ENCODE peak calls at places on chromosomes 16 and 17, in four cellular contexts. U is H1, H is K562, W is SK-N-SH. R is an unnamed sample.

GRCh38 chr17:38768417-38768816 is 15.9 kb downstream of the PSMB3 start:
- DNase-seq in U (no peak), H (no peak), W (no peak), R (no peak)

GRCh38 chr17:1143573-1143972 is 36.2 kb downstream of the ABR start:
- DNase-seq in H (no peak), W (peak), U (no peak), R (no peak)

GRCh38 chr17:75490173-75490743 is 25.1 kb downstream of the CASKIN2 start:
- DNase-seq in W (peak), H (no peak), U (no peak), R (no peak)

GRCh38 chr17:3940965-3941698 is 23.1 kb downstream of the ATP2A3 start:
- DNase-seq in W (no peak), H (no peak), U (no peak), R (no peak)

GRCh38 chr16:8751481-8752311 is 45.7 kb downstream of the TMEM186 start:
- DNase-seq in U (peak), H (no peak), W (no peak), R (no peak)

GRCh38 chr16:48524348-48525200 is 85.4 kb downstream of the N4BP1 start:
- DNase-seq in U (no peak), W (no peak), H (no peak), R (no peak)

GRCh38 chr17:75753514-75754377 is 11.2 kb downstream of the GALK1 start:
- DNase-seq in U (peak), H (peak), W (peak), R (peak)

GRCh38 chr17:67442787-67443624 is 65.9 kb downstream of the PITPNC1 start:
- DNase-seq in W (no peak), U (no peak), H (no peak), R (no peak)

GRCh38 chr16:56279132-56279531 is 87.8 kb downstream of the GNAO1 start:
- DNase-seq in U (no peak), H (no peak), W (no peak), R (no peak)

GRCh38 chr16:72285324-72285723 is 113.4 kb upstream of the PMFBP1 start:
- DNase-seq in W (no peak), U (peak), H (no peak), R (peak)

GRCh38 chr16:85164838-85165516 is 52.7 kb upstream of the CIBAR2 start:
- DNase-seq in H (no peak), W (no peak), U (no peak), R (no peak)

GRCh38 chr17:73269791-73270190 is 8.1 kb upstream of the CPSF4L start:
- DNase-seq in H (no peak), U (no peak), W (no peak), R (no peak)

GRCh38 chr16:68404736-68405345 is 43.5 kb downstream of the SMPD3 start:
- DNase-seq in U (no peak), W (no peak), H (no peak), R (no peak)

GRCh38 chr17:78462148-78462547 is 83.7 kb downstream of the PGS1 start:
- DNase-seq in H (no peak), W (no peak), U (no peak), R (no peak)

GRCh38 chr17:55285340-55286301 is 20.9 kb downstream of the HLF start:
- DNase-seq in H (no peak), U (no peak), W (no peak), R (no peak)

GRCh38 chr17:80347536-80347935 is 67.4 kb upstream of the ENDOV start:
- DNase-seq in U (no peak), W (no peak), H (no peak), R (no peak)

GRCh38 chr16:89334461-89334860 is 117.0 kb downstream of the ZNF778 start:
- DNase-seq in W (no peak), U (no peak), H (no peak), R (no peak)

GRCh38 chr16:89334988-89335802 is 117.7 kb downstream of the ZNF778 start:
- DNase-seq in U (no peak), W (no peak), H (no peak), R (no peak)

GRCh38 chr16:89337965-89338364 is 120.5 kb downstream of the ZNF778 start:
- DNase-seq in W (no peak), U (no peak), H (no peak), R (no peak)

GRCh38 chr16:89334050-89334449 is 116.5 kb downstream of the ZNF778 start:
- DNase-seq in W (no peak), H (no peak), U (no peak), R (no peak)

DNA sequence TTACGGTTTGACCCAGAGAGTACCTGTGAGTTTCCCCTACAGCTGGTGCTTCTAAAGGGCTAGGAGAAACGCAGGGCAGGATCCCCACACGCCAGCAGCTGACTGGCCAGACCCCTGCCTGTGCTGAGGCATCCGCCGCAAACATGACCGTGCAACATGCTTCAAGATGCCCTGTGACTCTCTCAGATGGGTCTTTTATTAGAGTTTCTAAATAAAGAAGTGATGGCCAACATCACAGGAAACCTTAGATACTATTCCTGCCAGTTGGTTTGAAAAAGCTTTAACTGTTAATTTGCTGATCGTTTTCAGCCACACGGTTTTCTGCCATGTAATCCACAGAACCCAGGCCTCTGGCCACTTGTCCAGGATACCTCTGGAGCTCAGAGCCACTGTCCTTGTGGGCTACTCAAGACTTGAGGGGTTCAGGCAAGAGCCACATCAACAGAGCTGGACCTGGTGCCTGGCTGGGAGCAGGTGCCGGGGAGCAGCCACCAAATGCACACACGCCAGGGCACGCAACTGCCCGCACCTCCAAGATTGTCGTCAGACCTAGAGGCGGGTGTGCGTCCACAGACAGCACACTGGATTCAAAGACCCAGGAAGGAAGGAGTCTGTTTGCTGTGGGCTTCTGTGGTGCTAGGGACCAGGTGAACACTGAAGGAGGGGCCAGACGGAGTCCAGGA is 118.4 kb downstream of the ZNF778 start:
- DNase-seq in H (no peak), W (no peak), U (no peak), R (no peak)
- TF ChIP-seq TEAD4 in H (no peak), W (no peak), U (no peak), R (no peak)

GRCh38 chr17:65628637-65629036 is 67.2 kb upstream of the AXIN2 start:
- DNase-seq in H (no peak), U (no peak), W (no peak), R (no peak)

GRCh38 chr17:65629234-65629690 is 67.8 kb upstream of the AXIN2 start:
- DNase-seq in W (no peak), H (no peak), U (no peak), R (peak)

GRCh38 chr17:65627108-65627507 is 65.7 kb upstream of the AXIN2 start:
- DNase-seq in W (no peak), U (no peak), H (no peak), R (no peak)

GRCh38 chr17:65630502-65630901 is 69.1 kb upstream of the AXIN2 start:
- DNase-seq in H (no peak), U (no peak), W (no peak), R (no peak)

DNA sequence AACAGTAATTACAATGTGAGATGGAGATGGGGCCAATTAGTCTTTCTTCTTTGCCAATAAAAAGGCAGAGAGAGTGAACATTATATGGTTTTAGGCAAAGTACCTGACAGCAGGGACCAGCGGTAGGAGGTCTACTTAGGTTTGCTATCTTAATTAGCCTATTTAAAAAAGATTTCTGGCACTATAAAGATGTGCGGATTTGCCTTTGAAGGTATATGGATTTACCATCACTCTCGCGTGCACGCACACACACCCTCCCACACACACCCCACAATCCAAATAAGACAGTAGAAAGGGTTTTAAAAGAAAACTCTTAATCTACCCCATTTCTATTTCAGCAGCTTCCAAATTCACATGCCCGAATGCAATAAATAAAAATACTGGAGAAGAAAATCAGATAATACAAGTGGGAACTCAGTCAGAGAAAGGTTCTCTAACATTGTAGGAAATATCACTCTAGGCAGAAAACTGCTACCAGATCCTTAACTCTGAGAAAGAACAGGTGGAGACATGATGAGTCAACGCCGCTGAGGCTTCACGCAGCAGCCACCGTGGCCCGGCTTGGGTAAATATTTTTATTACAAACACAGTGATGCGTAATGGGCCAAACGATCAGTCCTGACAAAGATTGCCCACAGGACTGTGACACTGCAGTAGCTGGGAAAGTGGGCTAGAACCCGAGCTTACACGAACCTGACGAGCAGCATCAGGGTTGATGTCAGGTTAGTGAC is 66.6 kb upstream of the AXIN2 start:
- DNase-seq in W (no peak), H (no peak), U (no peak), R (no peak)
- TF ChIP-seq TEAD4 in W (no peak), H (no peak), U (no peak), R (no peak)

DNA sequence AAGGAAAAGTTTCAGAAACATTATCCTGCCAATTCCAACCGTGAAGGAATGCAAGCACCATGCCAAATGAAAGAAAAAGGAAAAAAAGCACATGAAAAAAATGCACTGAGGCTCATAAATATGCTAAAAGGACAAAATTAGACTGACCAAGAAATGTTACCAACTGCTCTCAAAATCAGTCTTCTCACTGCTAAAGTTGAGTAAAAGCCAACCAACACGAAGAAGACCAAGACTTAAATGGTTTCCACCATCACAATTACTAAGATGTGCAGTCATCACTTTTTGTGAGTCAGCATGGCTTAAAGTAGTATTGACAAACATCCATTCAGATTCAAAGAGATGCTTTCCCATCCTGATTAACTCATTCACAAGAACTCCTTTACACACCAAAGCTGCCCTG is 16.4 kb downstream of the CDYL2 start:
- DNase-seq in W (no peak), U (no peak), H (no peak), R (no peak)
- TF ChIP-seq TEAD4 in W (no peak), U (no peak), H (no peak), R (no peak)

DNA sequence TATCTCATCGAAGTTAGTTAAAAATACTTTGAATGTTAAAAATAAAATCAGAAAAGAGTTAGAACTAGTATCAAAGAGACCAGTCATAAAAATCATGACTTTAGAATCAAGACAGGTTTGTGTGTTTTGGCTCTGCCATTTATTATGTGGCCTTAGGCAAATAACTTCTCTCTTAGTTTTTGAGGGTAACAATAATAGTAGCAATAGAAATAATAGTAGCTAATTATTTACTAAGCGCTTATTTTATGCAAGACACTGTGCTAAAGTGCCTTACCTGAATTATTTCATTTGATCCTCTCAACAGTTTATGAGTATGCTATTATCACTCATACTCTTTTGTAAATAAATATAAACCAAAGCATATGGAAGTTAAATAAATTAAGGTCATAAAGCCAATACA is 77.0 kb downstream of the SMURF2 start:
- DNase-seq in U (no peak), W (no peak), H (no peak), R (no peak)
- TF ChIP-seq TEAD4 in U (no peak), W (no peak), H (no peak), R (no peak)

GRCh38 chr17:28720247-28720996 is 637 bp downstream of the RPL23A start:
- DNase-seq in U (no peak), W (no peak), H (peak), R (no peak)
- TF ChIP-seq TEAD4 in U (no peak), W (no peak), H (no peak), R (no peak)

DNA sequence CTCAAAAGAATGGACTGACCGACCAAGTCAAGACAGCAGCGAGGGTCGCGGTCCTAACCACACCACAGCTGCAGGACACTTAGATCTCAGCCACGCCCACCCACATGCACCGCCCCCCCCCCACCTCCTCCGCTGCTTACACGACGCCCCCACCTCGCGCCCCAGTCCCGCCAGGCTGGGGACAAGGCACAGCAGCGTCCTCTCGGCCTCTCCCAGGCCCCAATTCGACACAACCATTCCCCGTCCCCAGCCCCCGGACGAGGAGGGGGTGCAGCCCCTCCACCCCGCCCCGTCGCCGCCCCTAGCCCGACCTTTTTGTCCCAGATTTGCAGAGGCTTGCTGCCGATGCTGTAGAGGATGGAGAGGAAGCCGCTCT is 472 bp downstream of the CFAP20 start:
- DNase-seq in H (peak), W (peak), U (no peak), R (peak)
- TF ChIP-seq TEAD4 in H (no peak), W (no peak), U (no peak), R (no peak)